ENCODE peak calls at places on chromosome 13, in eight cellular contexts. One of them, this sample, is unnamed.

GRCh38 chr13:49052801-49053200 is 77.1 kb downstream of the FNDC3A start:
- DNase-seq in heart right ventricle: no peak
- DNase-seq in neuronal stem cell: no peak
- DNase-seq in colonic mucosa: no peak
- DNase-seq in mesendoderm: no peak
- DNase-seq in fibroblast of lung: peak; percentile 19
- DNase-seq in heart left ventricle: no peak
- DNase-seq in PC-3: no peak
- DNase-seq in this sample: no peak

GRCh38 chr13:46896346-46897138 is at the start of gene HTR2A:
- DNase-seq in heart right ventricle: no peak
- DNase-seq in neuronal stem cell: no peak
- DNase-seq in colonic mucosa: no peak
- DNase-seq in mesendoderm: no peak
- DNase-seq in fibroblast of lung: peak; percentile 48
- DNase-seq in heart left ventricle: no peak
- DNase-seq in PC-3: peak; percentile 18
- DNase-seq in this sample: peak; percentile 57

GRCh38 chr13:50126378-50127016 is 111.3 kb downstream of the KCNRG start:
- DNase-seq in heart right ventricle: no peak
- DNase-seq in neuronal stem cell: peak; percentile 32
- DNase-seq in colonic mucosa: peak; percentile 46
- DNase-seq in mesendoderm: peak; percentile 66
- DNase-seq in fibroblast of lung: peak; percentile 71
- DNase-seq in heart left ventricle: no peak
- DNase-seq in PC-3: peak; percentile 20
- DNase-seq in this sample: no peak

GRCh38 chr13:30376426-30377311 is 45.6 kb upstream of the UBE2L5 start:
- DNase-seq in heart right ventricle: no peak
- DNase-seq in neuronal stem cell: no peak
- DNase-seq in colonic mucosa: peak; percentile 69
- DNase-seq in mesendoderm: no peak
- DNase-seq in fibroblast of lung: no peak
- DNase-seq in heart left ventricle: no peak
- DNase-seq in PC-3: peak; percentile 29
- DNase-seq in this sample: peak; percentile 32

GRCh38 chr13:24540236-24541126 is 27.9 kb upstream of the PARP4 start:
- DNase-seq in heart right ventricle: no peak
- DNase-seq in neuronal stem cell: peak; percentile 23
- DNase-seq in colonic mucosa: peak; percentile 22
- DNase-seq in mesendoderm: peak; percentile 72
- DNase-seq in fibroblast of lung: no peak
- DNase-seq in heart left ventricle: no peak
- DNase-seq in PC-3: no peak
- DNase-seq in this sample: no peak

GRCh38 chr13:113879017-113879416 is 15.1 kb upstream of the GAS6 start:
- DNase-seq in heart right ventricle: no peak
- DNase-seq in neuronal stem cell: no peak
- DNase-seq in colonic mucosa: no peak
- DNase-seq in mesendoderm: no peak
- DNase-seq in fibroblast of lung: no peak
- DNase-seq in heart left ventricle: no peak
- DNase-seq in PC-3: no peak
- DNase-seq in this sample: no peak

GRCh38 chr13:106063591-106064308 is 471.7 kb downstream of the EFNB2 start:
- DNase-seq in heart right ventricle: no peak
- DNase-seq in neuronal stem cell: no peak
- DNase-seq in colonic mucosa: no peak
- DNase-seq in mesendoderm: no peak
- DNase-seq in fibroblast of lung: peak; percentile 55
- DNase-seq in heart left ventricle: no peak
- DNase-seq in PC-3: peak; percentile 41
- DNase-seq in this sample: no peak

GRCh38 chr13:43232866-43233265 is 209.5 kb downstream of the DNAJC15 start:
- DNase-seq in heart right ventricle: no peak
- DNase-seq in neuronal stem cell: no peak
- DNase-seq in colonic mucosa: no peak
- DNase-seq in mesendoderm: no peak
- DNase-seq in fibroblast of lung: peak; percentile 95
- DNase-seq in heart left ventricle: no peak
- DNase-seq in PC-3: peak; percentile 81
- DNase-seq in this sample: no peak

GRCh38 chr13:100789481-100789880 is 114.9 kb upstream of the TMTC4 start:
- DNase-seq in heart right ventricle: no peak
- DNase-seq in neuronal stem cell: no peak
- DNase-seq in colonic mucosa: no peak
- DNase-seq in mesendoderm: no peak
- DNase-seq in fibroblast of lung: no peak
- DNase-seq in heart left ventricle: no peak
- DNase-seq in PC-3: no peak
- DNase-seq in this sample: no peak

GRCh38 chr13:99307247-99307646 is at the start of gene GPR183:
- DNase-seq in heart right ventricle: no peak
- DNase-seq in neuronal stem cell: no peak
- DNase-seq in colonic mucosa: no peak
- DNase-seq in mesendoderm: no peak
- DNase-seq in fibroblast of lung: no peak
- DNase-seq in heart left ventricle: no peak
- DNase-seq in PC-3: no peak
- DNase-seq in this sample: no peak

GRCh38 chr13:51479199-51479523 is 26.3 kb upstream of the INTS6 start:
- DNase-seq in heart right ventricle: no peak
- DNase-seq in neuronal stem cell: no peak
- DNase-seq in colonic mucosa: no peak
- DNase-seq in mesendoderm: no peak
- DNase-seq in fibroblast of lung: peak; percentile 42
- DNase-seq in heart left ventricle: no peak
- DNase-seq in PC-3: peak; percentile 60
- DNase-seq in this sample: no peak

GRCh38 chr13:46759861-46760260 is 37.1 kb downstream of the ESD start:
- DNase-seq in heart right ventricle: no peak
- DNase-seq in neuronal stem cell: no peak
- DNase-seq in colonic mucosa: peak; percentile 66
- DNase-seq in mesendoderm: no peak
- DNase-seq in fibroblast of lung: peak; percentile 6
- DNase-seq in heart left ventricle: no peak
- DNase-seq in PC-3: peak; percentile 33
- DNase-seq in this sample: no peak

GRCh38 chr13:97258801-97259200 is 36.7 kb downstream of the MBNL2 start:
- DNase-seq in heart right ventricle: no peak
- DNase-seq in neuronal stem cell: no peak
- DNase-seq in colonic mucosa: no peak
- DNase-seq in mesendoderm: peak; percentile 42
- DNase-seq in fibroblast of lung: no peak
- DNase-seq in heart left ventricle: no peak
- DNase-seq in PC-3: no peak
- DNase-seq in this sample: no peak

GRCh38 chr13:112887151-112887550 is 81.9 kb upstream of the MCF2L start:
- DNase-seq in heart right ventricle: no peak
- DNase-seq in neuronal stem cell: no peak
- DNase-seq in colonic mucosa: no peak
- DNase-seq in mesendoderm: no peak
- DNase-seq in fibroblast of lung: no peak
- DNase-seq in heart left ventricle: no peak
- DNase-seq in PC-3: no peak
- DNase-seq in this sample: no peak

GRCh38 chr13:101514695-101515275 is 62.3 kb downstream of the ITGBL1 start:
- DNase-seq in heart right ventricle: no peak
- DNase-seq in neuronal stem cell: peak; percentile 21
- DNase-seq in colonic mucosa: peak; percentile 20
- DNase-seq in mesendoderm: peak; percentile 56
- DNase-seq in fibroblast of lung: peak; percentile 86
- DNase-seq in heart left ventricle: no peak
- DNase-seq in PC-3: peak; percentile 75
- DNase-seq in this sample: peak; percentile 33

GRCh38 chr13:87168390-87168789 is 502.8 kb upstream of the SLITRK5 start:
- DNase-seq in heart right ventricle: no peak
- DNase-seq in neuronal stem cell: no peak
- DNase-seq in colonic mucosa: no peak
- DNase-seq in mesendoderm: no peak
- DNase-seq in fibroblast of lung: no peak
- DNase-seq in heart left ventricle: no peak
- DNase-seq in PC-3: no peak
- DNase-seq in this sample: no peak

GRCh38 chr13:90003566-90003965 is 1343.9 kb upstream of the MIR17HG start:
- DNase-seq in heart right ventricle: no peak
- DNase-seq in neuronal stem cell: no peak
- DNase-seq in colonic mucosa: no peak
- DNase-seq in mesendoderm: no peak
- DNase-seq in fibroblast of lung: no peak
- DNase-seq in heart left ventricle: no peak
- DNase-seq in PC-3: no peak
- DNase-seq in this sample: no peak

DNA sequence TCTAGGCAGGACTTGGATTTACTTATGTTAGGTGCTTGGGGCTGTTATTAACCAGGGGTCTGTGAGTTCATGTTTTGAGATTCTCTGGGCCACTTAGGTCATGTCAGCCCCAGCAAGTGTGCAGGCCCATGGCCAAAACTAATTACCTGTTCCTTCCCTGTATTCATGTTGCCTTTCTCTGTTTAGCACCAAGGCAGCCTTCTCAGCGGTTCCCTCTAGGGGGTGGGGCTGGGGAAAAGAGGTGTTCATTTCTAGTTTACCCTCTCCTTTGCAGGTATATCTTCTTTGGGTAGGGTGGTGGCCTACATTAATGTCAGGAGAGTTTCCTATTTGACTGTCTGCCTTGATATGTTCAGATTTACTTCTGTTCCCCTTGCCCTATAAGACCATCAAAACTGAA is 61.7 kb downstream of the PDS5B start:
- DNase-seq in heart right ventricle: no peak
- DNase-seq in neuronal stem cell: no peak
- DNase-seq in colonic mucosa: no peak
- DNase-seq in mesendoderm: peak; percentile 27
- DNase-seq in fibroblast of lung: no peak
- DNase-seq in heart left ventricle: no peak
- DNase-seq in PC-3: no peak
- DNase-seq in this sample: no peak
- H3K4me1 ChIP-seq in heart right ventricle: peaks cover 3% of the 10 kb centered on the region
- H3K4me1 ChIP-seq in neuronal stem cell: no peaks in the 10 kb centered on the region
- H3K4me1 ChIP-seq in colonic mucosa: no peaks in the 10 kb centered on the region
- H3K4me1 ChIP-seq in mesendoderm: no peaks in the 10 kb centered on the region
- H3K4me1 ChIP-seq in fibroblast of lung: no peaks in the 10 kb centered on the region
- H3K4me1 ChIP-seq in heart left ventricle: no peaks in the 10 kb centered on the region
- H3K4me1 ChIP-seq in PC-3: peaks cover 6% of the 10 kb centered on the region
- H3K4me1 ChIP-seq in this sample: peaks cover 12% of the 10 kb centered on the region

DNA sequence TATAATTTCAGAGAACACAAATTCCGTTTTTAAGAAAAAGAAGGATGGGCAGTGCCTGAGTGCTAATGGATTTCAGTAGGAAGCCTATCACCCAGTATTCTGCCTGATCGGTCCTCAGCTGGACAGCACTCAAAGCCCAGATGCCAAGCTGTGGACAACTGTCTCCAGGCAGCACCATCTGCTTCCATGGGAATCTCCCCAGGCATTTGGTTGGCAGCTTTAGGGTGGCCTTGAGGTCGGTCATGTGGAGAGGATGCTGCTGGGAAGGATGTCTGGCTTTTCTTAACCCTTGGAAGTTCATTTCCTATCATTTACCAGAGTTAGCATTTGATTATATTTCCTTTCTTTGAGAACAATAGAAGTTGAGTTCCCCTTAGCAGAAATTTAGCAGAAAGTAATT is 311.6 kb downstream of the TBC1D4 start:
- DNase-seq in heart right ventricle: no peak
- DNase-seq in neuronal stem cell: no peak
- DNase-seq in colonic mucosa: no peak
- DNase-seq in mesendoderm: no peak
- DNase-seq in fibroblast of lung: no peak
- DNase-seq in heart left ventricle: no peak
- DNase-seq in PC-3: no peak
- DNase-seq in this sample: no peak
- H3K27me3 ChIP-seq in heart right ventricle: no peaks in the 10 kb centered on the region
- H3K27me3 ChIP-seq in neuronal stem cell: no peaks in the 10 kb centered on the region
- H3K27me3 ChIP-seq in colonic mucosa: no peaks in the 10 kb centered on the region
- H3K27me3 ChIP-seq in mesendoderm: no peaks in the 10 kb centered on the region
- H3K27me3 ChIP-seq in fibroblast of lung: no peaks in the 10 kb centered on the region
- H3K27me3 ChIP-seq in heart left ventricle: no peaks in the 10 kb centered on the region
- H3K27me3 ChIP-seq in PC-3: no peaks in the 10 kb centered on the region
- H3K27me3 ChIP-seq in this sample: no peaks in the 10 kb centered on the region

GRCh38 chr13:110345266-110345665 is 38.2 kb downstream of the COL4A2 start:
- DNase-seq in heart right ventricle: no peak
- DNase-seq in neuronal stem cell: no peak
- DNase-seq in colonic mucosa: no peak
- DNase-seq in mesendoderm: no peak
- DNase-seq in fibroblast of lung: no peak
- DNase-seq in heart left ventricle: no peak
- DNase-seq in PC-3: no peak
- DNase-seq in this sample: no peak

GRCh38 chr13:110345701-110346100 is 38.6 kb downstream of the COL4A2 start:
- DNase-seq in heart right ventricle: no peak
- DNase-seq in neuronal stem cell: no peak
- DNase-seq in colonic mucosa: no peak
- DNase-seq in mesendoderm: no peak
- DNase-seq in fibroblast of lung: no peak
- DNase-seq in heart left ventricle: no peak
- DNase-seq in PC-3: no peak
- DNase-seq in this sample: peak; percentile 52

GRCh38 chr13:110347535-110348308 is 40.6 kb downstream of the COL4A2 start:
- DNase-seq in heart right ventricle: peak; percentile 48
- DNase-seq in neuronal stem cell: no peak
- DNase-seq in colonic mucosa: no peak
- DNase-seq in mesendoderm: peak; percentile 79
- DNase-seq in fibroblast of lung: peak; percentile 68
- DNase-seq in heart left ventricle: peak; percentile 65
- DNase-seq in PC-3: peak; percentile 93
- DNase-seq in this sample: peak; percentile 82

GRCh38 chr13:110347088-110347487 is 40.0 kb downstream of the COL4A2 start:
- DNase-seq in heart right ventricle: no peak
- DNase-seq in neuronal stem cell: no peak
- DNase-seq in colonic mucosa: no peak
- DNase-seq in mesendoderm: no peak
- DNase-seq in fibroblast of lung: no peak
- DNase-seq in heart left ventricle: no peak
- DNase-seq in PC-3: no peak
- DNase-seq in this sample: no peak

GRCh38 chr13:110346661-110347067 is 39.6 kb downstream of the COL4A2 start:
- DNase-seq in heart right ventricle: no peak
- DNase-seq in neuronal stem cell: no peak
- DNase-seq in colonic mucosa: peak; percentile 91
- DNase-seq in mesendoderm: no peak
- DNase-seq in fibroblast of lung: no peak
- DNase-seq in heart left ventricle: no peak
- DNase-seq in PC-3: peak; percentile 90
- DNase-seq in this sample: no peak
- H3K4me1 ChIP-seq in heart right ventricle: peaks cover 62% of the 10 kb centered on the region
- H3K4me1 ChIP-seq in neuronal stem cell: peaks cover 12% of the 10 kb centered on the region
- H3K4me1 ChIP-seq in colonic mucosa: peaks cover 5% of the 10 kb centered on the region
- H3K4me1 ChIP-seq in mesendoderm: no peaks in the 10 kb centered on the region
- H3K4me1 ChIP-seq in fibroblast of lung: peaks cover 16% of the 10 kb centered on the region
- H3K4me1 ChIP-seq in heart left ventricle: peaks cover 46% of the 10 kb centered on the region
- H3K4me1 ChIP-seq in PC-3: peaks cover 69% of the 10 kb centered on the region
- H3K4me1 ChIP-seq in this sample: peaks cover 98% of the 10 kb centered on the region

DNA sequence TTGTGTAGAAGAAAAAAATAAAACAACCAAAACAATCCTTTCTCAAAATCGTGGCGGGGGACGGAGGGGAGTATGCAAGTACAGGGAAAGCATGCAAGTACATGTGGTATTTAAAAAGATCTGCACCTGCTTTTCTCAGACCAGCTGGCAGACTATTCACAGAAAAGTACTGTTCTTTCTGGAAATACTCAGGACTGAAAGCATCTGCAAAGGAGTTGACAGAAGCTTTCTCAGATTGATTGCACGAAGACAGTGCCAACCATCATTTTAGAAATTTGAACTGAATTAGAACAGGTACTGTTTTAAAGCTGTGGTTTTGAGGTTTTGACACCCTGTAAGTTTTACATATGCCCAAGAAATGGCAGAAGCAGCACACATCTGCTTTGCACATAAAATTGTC is 19.8 kb upstream of the PCDH8 start:
- DNase-seq in heart right ventricle: no peak
- DNase-seq in neuronal stem cell: no peak
- DNase-seq in colonic mucosa: no peak
- DNase-seq in mesendoderm: no peak
- DNase-seq in fibroblast of lung: no peak
- DNase-seq in heart left ventricle: no peak
- DNase-seq in PC-3: no peak
- DNase-seq in this sample: no peak
- H3K27me3 ChIP-seq in heart right ventricle: peaks cover 3% of the 10 kb centered on the region
- H3K27me3 ChIP-seq in neuronal stem cell: no peaks in the 10 kb centered on the region
- H3K27me3 ChIP-seq in colonic mucosa: no peaks in the 10 kb centered on the region
- H3K27me3 ChIP-seq in mesendoderm: no peaks in the 10 kb centered on the region
- H3K27me3 ChIP-seq in fibroblast of lung: no peaks in the 10 kb centered on the region
- H3K27me3 ChIP-seq in heart left ventricle: no peaks in the 10 kb centered on the region
- H3K27me3 ChIP-seq in PC-3: no peaks in the 10 kb centered on the region
- H3K27me3 ChIP-seq in this sample: peaks cover 6% of the 10 kb centered on the region

This sample was measured in tibial artery.